ENCODE peak calls at places on chromosomes 11 and 22, in nine cellular contexts. G, K, V, J, N, A, L, P and O are unnamed samples.

GRCh38 chr22:35589071-35589735 is 27.9 kb downstream of the MB start:
- DNase-seq in G (no peak), K (no peak), V (no peak), J (peak), N (no peak), A (no peak), L (no peak), P (peak), O (no peak)

GRCh38 chr11:64600281-64600992 is 9.4 kb downstream of the SLC22A12 start:
- DNase-seq in G (no peak), K (no peak), V (no peak), J (no peak), N (no peak), A (no peak), L (no peak), P (peak), O (no peak)

GRCh38 chr11:124415356-124415923 is 9.2 kb downstream of the OR8B4 start:
- DNase-seq in G (no peak), K (no peak), V (no peak), J (peak), N (no peak), A (no peak), L (no peak), P (no peak), O (peak)

GRCh38 chr11:30346068-30346688 is 23.3 kb downstream of the ARL14EP start:
- DNase-seq in G (peak), K (no peak), V (no peak), J (peak), N (no peak), A (no peak), L (no peak), P (no peak), O (peak)

GRCh38 chr11:14542384-14542783 is 22.2 kb upstream of the PSMA1 start:
- DNase-seq in G (no peak), K (no peak), V (no peak), J (no peak), N (no peak), A (no peak), L (no peak), P (no peak), O (peak)

GRCh38 chr11:67369801-67370284 is 3.6 kb downstream of the CLCF1 start:
- DNase-seq in G (no peak), K (no peak), V (no peak), J (no peak), N (no peak), A (no peak), L (no peak), P (no peak), O (no peak)

GRCh38 chr11:122342089-122342749 is 226.2 kb upstream of the BLID start:
- DNase-seq in G (no peak), K (no peak), V (no peak), J (no peak), N (no peak), A (no peak), L (no peak), P (no peak), O (no peak)

GRCh38 chr11:8337115-8337386 is 73.4 kb upstream of the LMO1 start:
- DNase-seq in G (no peak), K (no peak), V (no peak), J (no peak), N (no peak), A (no peak), L (no peak), P (no peak), O (no peak)

GRCh38 chr11:132234878-132235277 is 864.5 kb downstream of the NTM start:
- DNase-seq in G (no peak), K (no peak), V (no peak), J (peak), N (no peak), A (no peak), L (no peak), P (no peak), O (peak)